ENCODE peak calls at places on chromosomes 11 and 22, in ten cellular contexts. K is bronchial epithelial cell, M is A549, N is lower leg skin, T is sigmoid colon, W is esophagus muscularis mucosa, U is upper lobe of right lung, Q is HepG2, H is progenitor cell of endocrine pancreas, E is thyroid gland. L is an unnamed sample.
A peak's percentile ranks its signal among the peaks of the same experiment; 100 is the strongest.

GRCh38 chr22:37701121-37701786 is 4.4 kb downstream of the TRIOBP start:
- DNase-seq in E (no peak), T (no peak), U (no peak), Q (no peak), M (no peak), H (no peak), W (no peak), K (no peak), N (no peak), L (no peak)

GRCh38 chr22:26852176-26852575 is 194.8 kb downstream of the MIAT start:
- DNase-seq in M (no peak), W (peak; percentile 62), K (no peak), Q (no peak), T (peak; percentile 15), N (peak; percentile 15), U (no peak), E (no peak), H (peak; percentile 72), L (no peak)

GRCh38 chr11:1111545-1112212 is 37.0 kb downstream of the MUC2 start:
- DNase-seq in T (peak; percentile 57), E (no peak), Q (no peak), M (no peak), U (peak; percentile 29), N (no peak), H (no peak), K (no peak), W (no peak), L (peak; percentile 66)

GRCh38 chr11:108985611-108986279 is 320.9 kb downstream of the DDX10 start:
- DNase-seq in U (no peak), H (no peak), E (no peak), N (no peak), Q (no peak), T (no peak), M (no peak), K (peak; percentile 54), W (no peak), L (no peak)

GRCh38 chr11:83158965-83159900 is 2.3 kb downstream of the PCF11 start:
- DNase-seq in Q (no peak), U (no peak), H (no peak), W (no peak), T (no peak), E (no peak), K (no peak), N (no peak), M (no peak), L (no peak)

GRCh38 chr11:2940930-2941821 is 12.0 kb upstream of the PHLDA2 start:
- DNase-seq in T (peak; percentile 67), M (peak; percentile 56), H (no peak), E (peak; percentile 73), N (no peak), Q (no peak), K (peak; percentile 18), W (no peak), U (peak; percentile 64), L (peak; percentile 86)

GRCh38 chr22:42794551-42795510 is 62.2 kb downstream of the ARFGAP3 start:
- DNase-seq in T (no peak), N (peak; percentile 76), H (no peak), U (peak; percentile 59), Q (peak; percentile 31), K (no peak), E (no peak), W (no peak), M (no peak), L (no peak)

GRCh38 chr11:44950036-44950624 is 553 bp downstream of the TP53I11 start:
- DNase-seq in E (peak; percentile 37), T (no peak), K (no peak), W (no peak), H (peak; percentile 37), M (no peak), U (peak; percentile 81), N (peak; percentile 90), Q (no peak), L (no peak)

GRCh38 chr11:3206922-3207204 is 11.8 kb downstream of the MRGPRG start:
- DNase-seq in Q (no peak), U (peak; percentile 2), M (no peak), N (no peak), K (no peak), H (no peak), E (no peak), T (no peak), W (no peak), L (no peak)

GRCh38 chr11:19674831-19675230 is 37.8 kb upstream of the NAV2 start:
- DNase-seq in Q (no peak), K (no peak), H (no peak), W (no peak), E (no peak), N (no peak), U (no peak), T (no peak), M (no peak), L (no peak)

GRCh38 chr22:25024895-25025294 is 72.4 kb downstream of the KIAA1671 start:
- DNase-seq in E (no peak), W (no peak), T (no peak), K (no peak), H (no peak), M (no peak), N (no peak), Q (no peak), U (no peak), L (no peak)

GRCh38 chr22:35328472-35328885 is 28.8 kb downstream of the TOM1 start:
- DNase-seq in N (peak; percentile 89), K (no peak), T (peak; percentile 70), W (no peak), E (no peak), H (no peak), U (peak; percentile 83), Q (peak; percentile 96), M (no peak), L (no peak)

GRCh38 chr11:94938399-94939055 is 34.8 kb downstream of the CWC15 start:
- DNase-seq in W (peak; percentile 94), Q (no peak), E (peak; percentile 34), M (no peak), T (peak; percentile 90), U (no peak), K (no peak), N (peak; percentile 92), H (no peak), L (no peak)

GRCh38 chr11:111514216-111515031 is at the start of gene HOATZ:
- DNase-seq in K (no peak), Q (no peak), H (peak; percentile 10), T (no peak), M (no peak), E (peak; percentile 38), W (no peak), U (no peak), N (no peak), L (no peak)

GRCh38 chr11:111513240-111513605 is 1.0 kb upstream of the BTG4 start:
- DNase-seq in K (peak; percentile 97), E (no peak), H (no peak), T (no peak), N (no peak), M (no peak), W (no peak), Q (no peak), U (no peak), L (no peak)

GRCh38 chr11:111515591-111515990 is 1.0 kb downstream of the HOATZ start:
- DNase-seq in E (no peak), U (no peak), K (no peak), N (no peak), H (no peak), W (no peak), T (no peak), Q (no peak), M (no peak), L (no peak)

GRCh38 chr11:111510311-111510710 is 1.9 kb downstream of the BTG4 start:
- DNase-seq in H (no peak), M (no peak), K (peak; percentile 97), Q (no peak), U (no peak), E (no peak), N (no peak), T (no peak), W (no peak), L (no peak)

GRCh38 chr11:111512296-111513239 is at the start of gene BTG4:
- DNase-seq in M (peak; percentile 31), N (no peak), H (peak; percentile 12), U (no peak), W (no peak), Q (no peak), T (peak; percentile 51), E (peak; percentile 5), K (no peak), L (no peak)
- TF ChIP-seq CTCF in M (peak; percentile 27), N (no peak), H (no peak), U (no peak), W (no peak), Q (no peak), T (no peak), E (peak; percentile 14), K (peak; percentile 20), L (peak; percentile 60)

GRCh38 chr11:97557399-97557798 is 1167.6 kb downstream of the JRKL start:
- DNase-seq in W (no peak), T (no peak), N (no peak), E (no peak), Q (no peak), U (no peak), H (no peak), M (no peak), K (peak; percentile 6), L (no peak)
- TF ChIP-seq CTCF in W (no peak), T (no peak), N (no peak), E (no peak), Q (no peak), U (no peak), H (no peak), M (no peak), K (no peak), L (peak; percentile 45)

GRCh38 chr11:17546240-17546639 is 819 bp upstream of the OTOG start:
- DNase-seq in Q (no peak), K (no peak), N (no peak), E (no peak), T (no peak), U (no peak), M (no peak), H (no peak), W (no peak), L (no peak)

GRCh38 chr11:17547051-17547577 is at the start of gene OTOG:
- DNase-seq in H (no peak), E (peak; percentile 57), M (no peak), N (no peak), W (no peak), T (no peak), Q (no peak), U (no peak), K (peak; percentile 24), L (no peak)

GRCh38 chr11:17548444-17548843 is 1.4 kb downstream of the OTOG start:
- DNase-seq in M (peak; percentile 32), U (no peak), Q (no peak), H (no peak), N (no peak), W (no peak), E (no peak), K (no peak), T (no peak), L (no peak)

GRCh38 chr11:17550455-17551346 is 3.6 kb downstream of the OTOG start:
- DNase-seq in W (no peak), E (peak; percentile 0), U (no peak), N (no peak), H (no peak), M (no peak), Q (no peak), K (no peak), T (no peak), L (no peak)

GRCh38 chr11:17547932-17548331 is 873 bp downstream of the OTOG start:
- DNase-seq in N (no peak), W (no peak), M (no peak), K (no peak), T (no peak), H (no peak), Q (no peak), U (no peak), E (no peak), L (no peak)
- TF ChIP-seq CTCF in N (no peak), W (no peak), M (no peak), K (peak; percentile 1), T (no peak), H (no peak), Q (no peak), U (no peak), E (no peak), L (no peak)

GRCh38 chr11:67119577-67120391 is 721 bp downstream of the KDM2A start:
- DNase-seq in E (peak; percentile 52), U (peak; percentile 67), H (peak; percentile 36), W (no peak), T (peak; percentile 63), K (no peak), Q (no peak), M (peak; percentile 19), N (peak; percentile 87), L (peak; percentile 71)
- TF ChIP-seq CTCF in E (peak; percentile 29), U (no peak), H (peak; percentile 24), W (no peak), T (no peak), K (no peak), Q (no peak), M (no peak), N (no peak), L (peak; percentile 37)

L was measured in chondrocyte.